ENCODE peak calls at places on chromosomes 7 and 10, in five cellular contexts. K is stomach, R is colonic mucosa, M is kidney epithelial cell, H is transverse colon. Q is an unnamed sample.

GRCh38 chr7:31497501-31497900 is 16.4 kb upstream of the ITPRID1 start:
- DNase-seq in K (no peak), R (no peak), H (no peak), M (peak), Q (no peak)

GRCh38 chr7:35355911-35356310 is 102.0 kb upstream of the TBX20 start:
- DNase-seq in R (no peak), K (no peak), M (no peak), H (no peak), Q (no peak)

GRCh38 chr10:74824184-74825032 is 2.0 kb upstream of the KAT6B start:
- DNase-seq in R (no peak), M (no peak), K (no peak), H (peak), Q (no peak)

GRCh38 chr10:4763960-4764428 is 62.0 kb upstream of the AKR1E2 start:
- DNase-seq in R (no peak), K (no peak), M (peak), H (no peak), Q (no peak)

GRCh38 chr7:134174797-134175261 is 47.7 kb downstream of the LRGUK start:
- DNase-seq in R (no peak), M (peak), K (no peak), H (no peak), Q (no peak)

GRCh38 chr10:110364531-110364937 is 59.8 kb upstream of the SMNDC1 start:
- DNase-seq in R (no peak), H (no peak), M (no peak), K (no peak), Q (no peak)

GRCh38 chr7:29375641-29376562 is 181.3 kb downstream of the CHN2 start:
- DNase-seq in M (peak), K (peak), H (peak), R (peak), Q (no peak)

GRCh38 chr7:132739271-132739955 is 163.1 kb upstream of the PLXNA4 start:
- DNase-seq in M (no peak), H (no peak), R (no peak), K (no peak), Q (no peak)

GRCh38 chr7:155868955-155869783 is 56.9 kb upstream of the SHH start:
- DNase-seq in H (no peak), K (peak), R (peak), M (no peak), Q (no peak)

GRCh38 chr7:23530355-23530754 is 1.4 kb downstream of the TRA2A start:
- DNase-seq in H (no peak), M (no peak), R (peak), K (no peak), Q (no peak)

GRCh38 chr10:16967866-16968721 is 150.9 kb upstream of the RSU1 start:
- DNase-seq in H (peak), M (peak), R (no peak), K (no peak), Q (no peak)

GRCh38 chr7:151782598-151783448 is 94.1 kb downstream of the PRKAG2 start:
- DNase-seq in M (no peak), H (peak), K (peak), R (peak), Q (peak)

GRCh38 chr10:77603529-77603927 is 34.1 kb downstream of the KCNMA1 start:
- DNase-seq in R (peak), K (peak), M (peak), H (peak), Q (no peak)

GRCh38 chr10:121904888-121905287 is 22.9 kb downstream of the ATE1 start:
- DNase-seq in K (no peak), R (no peak), M (no peak), H (no peak), Q (no peak)

GRCh38 chr10:104591451-104591850 is 49.6 kb upstream of the SORCS3 start:
- DNase-seq in M (no peak), H (no peak), R (no peak), K (no peak), Q (no peak)

GRCh38 chr7:17968791-17969715 is 28.8 kb upstream of the SNX13 start:
- DNase-seq in K (no peak), H (no peak), R (peak), M (no peak), Q (no peak)

GRCh38 chr7:1354661-1355567 is 104.4 kb downstream of the MICALL2 start:
- DNase-seq in R (no peak), K (no peak), M (no peak), H (no peak), Q (peak)

GRCh38 chr7:40706829-40707228 is 572.0 kb downstream of the SUGCT start:
- DNase-seq in M (no peak), R (no peak), H (no peak), K (no peak), Q (no peak)

GRCh38 chr7:40701836-40702551 is 567.2 kb downstream of the SUGCT start:
- DNase-seq in K (no peak), H (no peak), M (no peak), R (no peak), Q (no peak)

GRCh38 chr7:40700653-40701475 is 566.1 kb downstream of the SUGCT start:
- DNase-seq in K (no peak), H (no peak), M (no peak), R (no peak), Q (no peak)

GRCh38 chr7:40709077-40709964 is 574.5 kb downstream of the SUGCT start:
- DNase-seq in K (no peak), H (no peak), M (no peak), R (no peak), Q (no peak)

GRCh38 chr7:40704172-40704571 is 569.4 kb downstream of the SUGCT start:
- DNase-seq in M (no peak), K (no peak), H (no peak), R (no peak), Q (no peak)
- TF ChIP-seq CTCF in M (peak), K (no peak), H (no peak), R (no peak), Q (peak)

GRCh38 chr7:48035301-48035966 is at the start of gene C7orf57:
- DNase-seq in M (peak), R (peak), K (peak), H (peak), Q (peak)
- TF ChIP-seq CTCF in M (no peak), R (no peak), K (peak), H (no peak), Q (peak)

GRCh38 chr10:102715880-102716279 is 1.4 kb downstream of the SFXN2 start:
- DNase-seq in M (no peak), R (no peak), H (no peak), K (no peak), Q (no peak)

GRCh38 chr10:102712843-102713242 is 1.4 kb downstream of the ARL3 start:
- DNase-seq in K (no peak), H (no peak), R (no peak), M (no peak), Q (no peak)

GRCh38 chr10:102713483-102713813 is 749 bp downstream of the ARL3 start:
- DNase-seq in K (no peak), R (no peak), M (no peak), H (no peak), Q (no peak)

GRCh38 chr10:102714621-102715455 is at the start of gene SFXN2:
- DNase-seq in R (peak), H (peak), K (peak), M (no peak), Q (no peak)

DNA sequence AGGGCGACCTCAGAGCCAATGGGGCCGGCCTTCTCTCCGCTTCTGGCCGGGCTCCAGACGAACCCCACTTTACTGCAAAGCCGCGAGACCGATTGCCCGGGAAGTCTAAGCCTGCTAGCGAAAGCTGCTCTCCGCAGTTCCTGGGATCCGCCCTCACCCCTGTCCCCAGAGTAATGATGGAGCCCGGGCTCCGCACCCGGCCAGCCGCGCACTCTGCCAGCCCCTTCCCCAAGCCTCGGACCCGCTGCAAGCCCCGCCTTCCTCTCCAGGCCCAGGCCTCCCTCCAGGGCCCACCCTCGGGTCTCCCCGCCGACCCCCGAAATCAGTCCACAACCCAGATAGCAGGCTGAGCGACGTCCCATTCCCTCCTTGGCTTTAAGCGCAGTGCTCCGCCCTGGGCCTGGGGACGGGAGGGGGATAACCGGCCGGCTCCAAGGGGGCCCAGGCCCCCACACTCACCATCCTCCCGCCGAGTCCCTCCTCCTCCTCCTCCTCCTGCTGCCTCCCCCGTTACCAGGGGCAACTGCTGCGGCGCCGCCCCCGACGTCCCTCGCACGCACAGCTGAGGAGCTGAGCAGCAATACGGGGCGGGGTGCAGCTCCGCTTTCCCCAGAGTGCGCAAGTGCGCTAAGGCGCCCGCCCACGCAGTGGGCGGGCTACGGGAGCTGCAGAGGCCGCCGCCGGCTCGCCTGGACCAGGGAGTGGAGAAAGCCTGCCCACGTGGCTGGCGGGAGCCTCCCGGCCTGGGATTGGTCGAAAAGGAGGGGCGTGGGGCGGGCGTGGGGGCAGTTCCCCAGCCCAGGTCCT is at the start of gene ARL3:
- DNase-seq in R (peak), H (peak), K (peak), M (peak), Q (peak)
- TF ChIP-seq CTCF in R (peak), H (peak), K (peak), M (peak), Q (peak)

GRCh38 chr10:92432596-92432995 is 141.3 kb downstream of the IDE start:
- DNase-seq in H (no peak), R (no peak), K (no peak), M (no peak), Q (no peak)

GRCh38 chr10:92434385-92434784 is 139.5 kb downstream of the IDE start:
- DNase-seq in H (no peak), K (no peak), R (no peak), M (no peak), Q (no peak)

GRCh38 chr10:92438220-92438619 is 135.7 kb downstream of the IDE start:
- DNase-seq in H (no peak), R (no peak), M (no peak), K (no peak), Q (no peak)

GRCh38 chr10:92440578-92440977 is 133.3 kb downstream of the IDE start:
- DNase-seq in M (no peak), H (no peak), K (no peak), R (no peak), Q (no peak)

DNA sequence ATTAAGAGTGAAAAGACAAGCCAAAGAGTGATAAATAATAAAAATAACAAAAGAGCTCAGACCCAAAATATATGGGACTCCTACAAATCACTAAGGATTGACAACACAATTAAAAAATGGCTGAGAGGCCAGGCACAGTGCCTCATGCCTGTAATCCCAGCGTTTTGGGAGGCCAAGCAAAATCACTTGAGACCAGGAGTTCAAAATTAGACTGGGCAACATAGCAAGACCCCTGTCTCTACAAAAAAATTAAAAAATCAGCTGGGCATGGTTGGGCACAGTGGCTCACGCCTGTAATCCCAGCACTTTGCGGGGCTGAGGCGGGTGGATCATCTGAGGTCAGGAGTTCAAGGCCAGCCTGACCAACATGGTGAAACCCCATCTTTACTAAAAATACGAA is 137.3 kb downstream of the IDE start:
- DNase-seq in H (no peak), K (no peak), R (no peak), M (no peak), Q (no peak)
- TF ChIP-seq CTCF in H (no peak), K (no peak), R (no peak), M (no peak), Q (no peak)

DNA sequence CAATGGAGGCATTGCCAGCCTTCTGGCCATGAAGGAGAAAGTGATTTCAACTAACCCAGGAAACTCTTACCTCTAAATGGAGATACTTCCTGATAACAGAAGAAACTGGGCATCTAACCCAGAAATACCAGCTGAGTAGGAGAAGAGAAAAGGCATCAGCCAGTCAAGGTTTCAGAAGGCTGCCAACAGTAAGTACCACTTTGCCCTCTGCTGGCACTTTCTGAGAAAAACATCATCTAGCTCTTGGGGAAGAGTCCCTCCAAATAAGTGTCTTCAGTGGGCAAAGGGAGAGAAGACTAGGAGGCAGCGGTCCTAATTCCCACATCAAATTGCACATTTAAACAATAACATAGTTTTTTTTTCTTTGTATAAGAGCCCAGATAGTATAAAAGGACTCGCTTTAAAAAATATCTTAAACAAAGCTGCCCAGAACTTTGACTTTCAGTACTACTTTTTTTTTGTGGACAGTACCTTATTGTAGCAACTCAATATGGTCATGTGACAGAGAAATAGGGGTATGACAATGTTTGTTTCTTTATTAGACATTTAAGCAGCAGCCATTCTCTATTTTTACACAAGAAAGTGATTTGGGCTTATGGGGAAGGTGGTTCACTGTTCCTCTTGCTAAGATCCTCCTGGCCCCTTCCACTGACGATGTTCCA is 157.3 kb downstream of the CTTNBP2 start:
- DNase-seq in H (peak), M (peak), R (peak), K (no peak), Q (no peak)
- TF ChIP-seq CTCF in H (peak), M (peak), R (peak), K (peak), Q (peak)

GRCh38 chr10:36494386-36494785 is 631.0 kb upstream of the ANKRD30A start:
- DNase-seq in R (no peak), K (no peak), M (no peak), H (no peak), Q (no peak)
- TF ChIP-seq CTCF in R (no peak), K (no peak), M (no peak), H (no peak), Q (no peak)

DNA sequence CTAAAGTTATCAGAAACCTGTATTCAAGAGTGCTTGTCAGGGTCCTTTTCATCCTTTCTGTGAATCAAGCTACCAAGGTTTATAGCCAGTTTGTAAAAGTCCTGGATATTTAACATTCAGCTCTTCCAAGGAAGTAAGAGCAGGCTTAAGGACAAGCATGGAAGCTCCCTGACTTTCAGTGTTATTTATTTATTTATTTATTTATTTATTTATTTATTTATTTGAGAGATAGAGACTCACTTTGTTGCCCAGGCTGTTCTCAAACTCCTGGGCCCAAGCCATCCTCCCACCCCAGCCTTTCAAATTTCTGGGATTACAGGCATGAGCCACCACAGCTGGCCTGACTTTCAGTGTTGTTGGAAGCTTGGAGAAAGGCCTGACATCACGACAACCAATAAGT is 44.4 kb upstream of the RELN start:
- DNase-seq in R (no peak), H (no peak), K (no peak), M (no peak), Q (no peak)
- TF ChIP-seq CTCF in R (no peak), H (no peak), K (no peak), M (no peak), Q (no peak)